ENCODE peak calls at places on chromosomes 7 and 10, in eight cellular contexts. L, O, P, Q, N, J, V and R are unnamed samples.

GRCh38 chr7:83852136-83852535 is 203.2 kb upstream of the SEMA3E start:
- DNase-seq in V (no peak), N (no peak), L (no peak), Q (no peak), P (no peak), O (no peak), J (no peak), R (peak; percentile 56)

GRCh38 chr7:5754981-5755599 is 26.4 kb downstream of the RNF216 start:
- DNase-seq in Q (no peak), J (no peak), P (no peak), V (no peak), L (no peak), N (no peak), O (no peak), R (no peak)

GRCh38 chr10:44696496-44696895 is 214.6 kb upstream of the TMEM72 start:
- DNase-seq in V (no peak), Q (peak; percentile 95), O (peak; percentile 72), J (no peak), N (no peak), P (no peak), L (no peak), R (no peak)

GRCh38 chr7:151987748-151988529 is 31.7 kb downstream of the GALNTL5 start:
- DNase-seq in J (peak; percentile 54), P (no peak), V (peak; percentile 26), N (no peak), Q (peak; percentile 8), O (no peak), L (no peak), R (no peak)

GRCh38 chr10:57338823-57339558 is 928.7 kb downstream of the IPMK start:
- DNase-seq in P (no peak), Q (peak; percentile 80), J (no peak), O (no peak), L (no peak), V (peak; percentile 50), N (peak; percentile 1), R (peak; percentile 69)

GRCh38 chr7:156606618-156607331 is 33.8 kb upstream of the RNF32 start:
- DNase-seq in V (no peak), J (no peak), Q (no peak), L (no peak), O (no peak), N (no peak), P (no peak), R (no peak)

GRCh38 chr7:70738080-70738479 is 393.9 kb upstream of the GALNT17 start:
- DNase-seq in N (no peak), V (no peak), Q (peak; percentile 23), P (peak; percentile 83), L (no peak), J (no peak), O (no peak), R (peak; percentile 53)

GRCh38 chr7:112495820-112496462 is 15.2 kb downstream of the LSMEM1 start:
- DNase-seq in O (peak; percentile 79), J (peak; percentile 55), V (peak; percentile 72), L (peak; percentile 65), Q (peak; percentile 80), N (peak; percentile 34), P (no peak), R (peak; percentile 25)

GRCh38 chr10:19302117-19302516 is 253.5 kb downstream of the MALRD1 start:
- DNase-seq in O (no peak), Q (peak; percentile 13), N (no peak), J (no peak), P (no peak), V (no peak), L (no peak), R (no peak)

GRCh38 chr10:16894834-16895233 is 77.6 kb upstream of the RSU1 start:
- DNase-seq in P (no peak), L (no peak), V (no peak), Q (no peak), N (no peak), O (no peak), J (no peak), R (no peak)

GRCh38 chr7:139930286-139930965 is 101.4 kb downstream of the TBXAS1 start:
- DNase-seq in V (no peak), O (no peak), N (no peak), L (no peak), J (no peak), P (no peak), Q (no peak), R (no peak)

GRCh38 chr7:41224063-41224763 is 478.7 kb downstream of the INHBA start:
- DNase-seq in O (no peak), P (no peak), V (no peak), Q (peak; percentile 10), N (no peak), L (peak; percentile 51), J (no peak), R (no peak)

DNA sequence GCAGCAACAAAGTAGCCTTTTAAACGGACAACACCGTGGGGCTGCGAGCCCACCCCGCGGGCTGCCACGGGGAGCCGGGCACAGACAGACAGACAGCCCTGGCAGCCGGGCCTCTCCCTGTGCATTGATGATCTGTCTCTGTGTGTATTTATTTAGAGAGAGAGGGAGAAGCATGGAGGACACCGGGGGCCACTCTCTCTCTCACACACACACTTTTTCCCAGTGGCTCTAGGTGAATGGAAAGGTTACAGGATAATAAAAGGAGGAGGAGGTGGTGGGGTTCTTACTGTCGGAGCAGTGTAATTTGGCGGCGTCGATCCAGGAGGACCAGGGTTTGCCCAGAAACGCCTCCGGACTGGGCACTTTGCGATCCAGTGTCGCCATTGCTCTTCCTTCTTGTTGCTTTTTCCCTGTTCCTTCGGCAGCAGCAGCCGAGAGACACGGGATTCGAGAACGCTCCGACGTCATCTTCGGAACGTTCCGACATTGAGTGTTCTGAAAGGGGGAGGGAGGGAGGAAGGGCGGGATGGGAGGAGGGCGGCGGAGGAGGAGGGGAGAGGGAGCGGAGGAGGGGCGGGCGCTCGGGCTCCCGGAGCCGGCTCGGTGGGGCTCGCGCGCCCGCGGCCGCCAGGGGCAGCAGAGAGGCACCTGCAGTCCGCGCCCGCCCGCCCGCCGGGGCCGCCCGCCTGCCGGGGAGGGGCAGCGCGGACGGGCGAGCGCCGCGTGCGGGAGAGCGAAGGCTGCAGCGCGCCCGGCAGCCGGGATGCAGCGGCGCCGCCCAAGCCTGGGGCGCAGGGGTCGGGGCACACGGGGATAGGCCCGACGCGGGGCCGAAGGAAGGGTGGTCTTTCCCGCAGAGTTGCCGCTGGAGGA is at the start of gene ATXN7L1:
- DNase-seq in J (peak; percentile 97), N (peak; percentile 88), L (peak; percentile 95), Q (peak; percentile 99), P (peak; percentile 93), V (peak; percentile 98), O (peak; percentile 98), R (peak; percentile 97)
- H3K4me3 ChIP-seq in J (peak within 1 kb of the TSS; percentile 84), N (peak within 1 kb of the TSS; percentile 98), L (peak within 1 kb of the TSS; percentile 87), Q (peak within 1 kb of the TSS; percentile 91), P (peak within 1 kb of the TSS; percentile 80), V (peak within 1 kb of the TSS; percentile 94), O (peak within 1 kb of the TSS; percentile 87), R (peak within 1 kb of the TSS; percentile 85)

GRCh38 chr7:157928808-157929425 is 592.1 kb downstream of the DNAJB6 start:
- DNase-seq in O (no peak), P (no peak), L (no peak), J (no peak), N (no peak), Q (no peak), V (no peak), R (no peak)
- H3K9me3 ChIP-seq in O (no peaks in the 10 kb centered on the region), P (peaks cover 5% of the 10 kb centered on the region), L (no peaks in the 10 kb centered on the region), J (peaks cover under 1% of the 10 kb centered on the region), N (peaks cover 2% of the 10 kb centered on the region), Q (peaks cover 7% of the 10 kb centered on the region), V (no peaks in the 10 kb centered on the region), R (no peaks in the 10 kb centered on the region)

DNA sequence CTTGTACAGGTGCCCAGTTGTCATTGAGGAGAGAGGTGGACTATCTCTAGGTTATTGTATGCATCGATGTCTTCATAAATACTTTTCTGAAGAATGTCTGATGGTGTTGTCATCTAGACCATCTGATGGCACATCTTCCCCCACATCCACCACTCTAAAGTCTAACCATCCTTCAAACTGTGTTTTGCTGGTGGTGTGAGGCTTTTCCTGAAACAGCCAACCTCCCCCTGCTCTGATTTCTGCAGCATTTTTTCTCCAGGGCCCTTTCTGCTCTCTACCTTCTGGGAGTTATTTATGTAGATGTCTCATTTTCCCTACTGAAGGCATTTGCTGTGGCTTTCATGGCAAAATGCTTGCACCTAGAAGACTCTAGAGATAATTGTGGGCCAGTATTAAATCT is 1.5 kb downstream of the PLCE1 start:
- DNase-seq in Q (no peak), P (no peak), J (no peak), N (no peak), L (no peak), V (no peak), O (no peak), R (no peak)
- H3K27me3 ChIP-seq in Q (no peaks in the 10 kb centered on the region), P (no peaks in the 10 kb centered on the region), J (no peaks in the 10 kb centered on the region), N (peaks cover 22% of the 10 kb centered on the region), L (no peaks in the 10 kb centered on the region), V (peaks cover 82% of the 10 kb centered on the region), O (no peaks in the 10 kb centered on the region), R (no peaks in the 10 kb centered on the region)

GRCh38 chr10:69464401-69464800 is 13.1 kb downstream of the TSPAN15 start:
- DNase-seq in J (no peak), O (no peak), Q (no peak), V (no peak), N (no peak), L (no peak), P (no peak), R (no peak)
- H3K4me3 ChIP-seq in J (no peak overlapping the region), O (no peak overlapping the region), Q (no peak overlapping the region), V (no peak overlapping the region), N (no peak overlapping the region), L (no peak overlapping the region), P (no peak overlapping the region), R (no peak overlapping the region)

GRCh38 chr10:37687581-37687980 is 169.8 kb downstream of the ZNF248 start:
- DNase-seq in O (no peak), L (no peak), J (no peak), V (no peak), N (no peak), Q (no peak), P (no peak), R (no peak)
- H3K9me3 ChIP-seq in O (no peaks in the 10 kb centered on the region), L (no peaks in the 10 kb centered on the region), J (peaks cover 6% of the 10 kb centered on the region), V (peaks cover 4% of the 10 kb centered on the region), N (no peaks in the 10 kb centered on the region), Q (no peaks in the 10 kb centered on the region), P (peaks cover 25% of the 10 kb centered on the region), R (no peaks in the 10 kb centered on the region)

GRCh38 chr10:129961274-129961839 is 2.7 kb downstream of the EBF3 start:
- DNase-seq in J (no peak), N (no peak), L (no peak), Q (no peak), P (no peak), O (no peak), V (no peak), R (no peak)
- H3K27me3 ChIP-seq in J (no peaks in the 10 kb centered on the region), N (peaks cover 46% of the 10 kb centered on the region), L (no peaks in the 10 kb centered on the region), Q (no peaks in the 10 kb centered on the region), P (peaks cover 51% of the 10 kb centered on the region), O (peaks cover 58% of the 10 kb centered on the region), V (peaks cover 98% of the 10 kb centered on the region), R (no peaks in the 10 kb centered on the region)

GRCh38 chr7:52260046-52260665 is 775.3 kb upstream of the POM121L12 start:
- DNase-seq in L (no peak), J (no peak), O (no peak), N (no peak), P (no peak), Q (no peak), V (peak; percentile 72), R (peak; percentile 85)
- H3K4me3 ChIP-seq in L (no peak overlapping the region), J (no peak overlapping the region), O (no peak overlapping the region), N (no peak overlapping the region), P (no peak overlapping the region), Q (no peak overlapping the region), V (no peak overlapping the region), R (no peak overlapping the region)